ENCODE peak calls at places on chromosomes 1 and 21, in ten cellular contexts. One of them, this sample, is unnamed.

GRCh38 chr1:67784545-67785186 is 48.6 kb downstream of the GNG12 start:
- DNase-seq in aorta: no peak
- DNase-seq in activated T-cell treated with anti-CD3 and anti-CD28 coated beads for 1 hour: no peak
- DNase-seq in CD4-positive, alpha-beta T cell: no peak
- DNase-seq in stimulated activated CD4-positive, alpha-beta T cell treated with anti-CD3 and anti-CD28 coated beads, Interleukin-2, amount 100 ng/mL, for 48 hours: no peak
- DNase-seq in LHCN-M2: no peak
- DNase-seq in AG20443: no peak
- DNase-seq in body of pancreas: no peak
- DNase-seq in GM10248: no peak
- DNase-seq in HAP-1: no peak
- DNase-seq in this sample: no peak

GRCh38 chr1:36172983-36173382 is 17.0 kb downstream of the MAP7D1 start:
- DNase-seq in aorta: no peak
- DNase-seq in activated T-cell treated with anti-CD3 and anti-CD28 coated beads for 1 hour: no peak
- DNase-seq in CD4-positive, alpha-beta T cell: no peak
- DNase-seq in stimulated activated CD4-positive, alpha-beta T cell treated with anti-CD3 and anti-CD28 coated beads, Interleukin-2, amount 100 ng/mL, for 48 hours: no peak
- DNase-seq in LHCN-M2: peak
- DNase-seq in AG20443: peak
- DNase-seq in body of pancreas: no peak
- DNase-seq in GM10248: no peak
- DNase-seq in HAP-1: no peak
- DNase-seq in this sample: no peak

GRCh38 chr1:150155413-150156071 is 5.8 kb downstream of the PLEKHO1 start:
- DNase-seq in aorta: no peak
- DNase-seq in activated T-cell treated with anti-CD3 and anti-CD28 coated beads for 1 hour: no peak
- DNase-seq in CD4-positive, alpha-beta T cell: no peak
- DNase-seq in stimulated activated CD4-positive, alpha-beta T cell treated with anti-CD3 and anti-CD28 coated beads, Interleukin-2, amount 100 ng/mL, for 48 hours: no peak
- DNase-seq in LHCN-M2: no peak
- DNase-seq in AG20443: no peak
- DNase-seq in body of pancreas: no peak
- DNase-seq in GM10248: no peak
- DNase-seq in HAP-1: no peak
- DNase-seq in this sample: no peak

GRCh38 chr21:45210461-45210983 is 77.2 kb downstream of the POFUT2 start:
- DNase-seq in aorta: no peak
- DNase-seq in activated T-cell treated with anti-CD3 and anti-CD28 coated beads for 1 hour: no peak
- DNase-seq in CD4-positive, alpha-beta T cell: no peak
- DNase-seq in stimulated activated CD4-positive, alpha-beta T cell treated with anti-CD3 and anti-CD28 coated beads, Interleukin-2, amount 100 ng/mL, for 48 hours: no peak
- DNase-seq in LHCN-M2: no peak
- DNase-seq in AG20443: no peak
- DNase-seq in body of pancreas: no peak
- DNase-seq in GM10248: no peak
- DNase-seq in HAP-1: no peak
- DNase-seq in this sample: no peak

GRCh38 chr1:211469938-211470529 is 21.9 kb downstream of the RD3 start:
- DNase-seq in aorta: peak
- DNase-seq in activated T-cell treated with anti-CD3 and anti-CD28 coated beads for 1 hour: peak
- DNase-seq in CD4-positive, alpha-beta T cell: peak
- DNase-seq in stimulated activated CD4-positive, alpha-beta T cell treated with anti-CD3 and anti-CD28 coated beads, Interleukin-2, amount 100 ng/mL, for 48 hours: peak
- DNase-seq in LHCN-M2: peak
- DNase-seq in AG20443: peak
- DNase-seq in body of pancreas: peak
- DNase-seq in GM10248: peak
- DNase-seq in HAP-1: peak
- DNase-seq in this sample: peak

GRCh38 chr1:72105201-72105600 is 177.1 kb downstream of the NEGR1 start:
- DNase-seq in aorta: no peak
- DNase-seq in activated T-cell treated with anti-CD3 and anti-CD28 coated beads for 1 hour: no peak
- DNase-seq in CD4-positive, alpha-beta T cell: no peak
- DNase-seq in stimulated activated CD4-positive, alpha-beta T cell treated with anti-CD3 and anti-CD28 coated beads, Interleukin-2, amount 100 ng/mL, for 48 hours: no peak
- DNase-seq in LHCN-M2: no peak
- DNase-seq in AG20443: no peak
- DNase-seq in body of pancreas: no peak
- DNase-seq in GM10248: no peak
- DNase-seq in HAP-1: no peak
- DNase-seq in this sample: no peak

GRCh38 chr1:40394456-40395172 is 21.1 kb downstream of the SMAP2 start:
- DNase-seq in aorta: no peak
- DNase-seq in activated T-cell treated with anti-CD3 and anti-CD28 coated beads for 1 hour: no peak
- DNase-seq in CD4-positive, alpha-beta T cell: no peak
- DNase-seq in stimulated activated CD4-positive, alpha-beta T cell treated with anti-CD3 and anti-CD28 coated beads, Interleukin-2, amount 100 ng/mL, for 48 hours: no peak
- DNase-seq in LHCN-M2: no peak
- DNase-seq in AG20443: no peak
- DNase-seq in body of pancreas: no peak
- DNase-seq in GM10248: no peak
- DNase-seq in HAP-1: no peak
- DNase-seq in this sample: no peak

GRCh38 chr1:32500387-32501209 is 35.7 kb downstream of the ZBTB8B start:
- DNase-seq in aorta: peak
- DNase-seq in activated T-cell treated with anti-CD3 and anti-CD28 coated beads for 1 hour: no peak
- DNase-seq in CD4-positive, alpha-beta T cell: no peak
- DNase-seq in stimulated activated CD4-positive, alpha-beta T cell treated with anti-CD3 and anti-CD28 coated beads, Interleukin-2, amount 100 ng/mL, for 48 hours: peak
- DNase-seq in LHCN-M2: peak
- DNase-seq in AG20443: peak
- DNase-seq in body of pancreas: peak
- DNase-seq in GM10248: peak
- DNase-seq in HAP-1: peak
- DNase-seq in this sample: peak

This sample was measured in progenitor cell of endocrine pancreas.